ENCODE peak calls at places on chromosomes 1 and 21, in five cellular contexts. Z is HCT116; B is naive thymus-derived CD4-positive, alpha-beta T cell; U is transverse colon; J is heart right ventricle. O is an unnamed sample.

GRCh38 chr1:222240536-222241181 is 307.2 kb downstream of the HHIPL2 start:
- DNase-seq in U (no peak), J (no peak), Z (no peak), B (no peak), O (no peak)

GRCh38 chr1:111334169-111334568 is 43.5 kb downstream of the CHIA start:
- DNase-seq in U (no peak), Z (peak; percentile 21), J (no peak), B (peak; percentile 64), O (no peak)

GRCh38 chr1:153599847-153600246 is 13.1 kb downstream of the S100A16 start:
- DNase-seq in J (no peak), B (no peak), U (no peak), Z (no peak), O (no peak)

GRCh38 chr1:172165403-172165802 is 255.1 kb upstream of the C1orf105 start:
- DNase-seq in U (peak; percentile 20), J (no peak), B (no peak), Z (no peak), O (no peak)

GRCh38 chr1:214102907-214103306 is 115.1 kb downstream of the PROX1 start:
- DNase-seq in U (no peak), Z (peak; percentile 81), B (no peak), J (no peak), O (no peak)

GRCh38 chr1:19074361-19074901 is 118.0 kb upstream of the IFFO2 start:
- DNase-seq in B (peak; percentile 83), Z (no peak), J (no peak), U (no peak), O (no peak)

GRCh38 chr1:186841599-186841998 is 12.8 kb downstream of the PLA2G4A start:
- DNase-seq in U (no peak), J (no peak), Z (no peak), B (no peak), O (no peak)

GRCh38 chr1:74271503-74271902 is 36.3 kb downstream of the TNNI3K start:
- DNase-seq in Z (no peak), J (no peak), B (no peak), U (no peak), O (no peak)

GRCh38 chr1:201282931-201283829 is at the start of gene PKP1:
- DNase-seq in Z (no peak), J (no peak), B (peak; percentile 5), U (peak; percentile 51), O (peak; percentile 69)

GRCh38 chr1:36775716-36776115 is 258.6 kb downstream of the GRIK3 start:
- DNase-seq in B (no peak), J (no peak), U (no peak), Z (no peak), O (no peak)

GRCh38 chr1:181778630-181779285 is 282.8 kb downstream of the ZNF648 start:
- DNase-seq in U (no peak), B (no peak), J (no peak), Z (no peak), O (no peak)

GRCh38 chr1:206905295-206906164 is 8.3 kb downstream of the IL24 start:
- DNase-seq in U (no peak), J (no peak), B (no peak), Z (peak; percentile 31), O (no peak)

GRCh38 chr1:93442276-93442675 is 5.6 kb upstream of the FNBP1L start:
- DNase-seq in U (peak; percentile 85), B (no peak), Z (no peak), J (no peak), O (peak; percentile 83)

GRCh38 chr1:56686171-56686570 is 41.1 kb downstream of the PRKAA2 start:
- DNase-seq in B (no peak), U (no peak), Z (no peak), J (no peak), O (no peak)

GRCh38 chr1:25008192-25008485 is 78.1 kb upstream of the RUNX3 start:
- DNase-seq in U (no peak), Z (no peak), J (no peak), B (no peak), O (no peak)

GRCh38 chr21:28601708-28602107 is 391.0 kb downstream of the LTN1 start:
- DNase-seq in J (no peak), U (no peak), B (no peak), Z (no peak), O (no peak)

GRCh38 chr21:36697473-36698159 is 1.3 kb upstream of the SIM2 start:
- DNase-seq in J (no peak), U (no peak), B (no peak), Z (no peak), O (no peak)

GRCh38 chr1:64471724-64472276 is 1.9 kb downstream of the CACHD1 start:
- DNase-seq in U (no peak), B (no peak), Z (no peak), J (no peak), O (no peak)

GRCh38 chr1:192954705-192955265 is 104.4 kb downstream of the UCHL5 start:
- DNase-seq in J (no peak), U (no peak), B (no peak), Z (no peak), O (no peak)

GRCh38 chr1:39081266-39082139 is 55.4 kb downstream of the NDUFS5 start:
- DNase-seq in Z (no peak), J (no peak), U (peak; percentile 27), B (peak; percentile 30), O (no peak)

GRCh38 chr21:34073749-34074282 is 438 bp downstream of the MRPS6 start:
- DNase-seq in J (no peak), B (no peak), U (peak; percentile 52), Z (no peak), O (peak; percentile 37)

GRCh38 chr21:15552914-15553491 is 176.8 kb upstream of the USP25 start:
- DNase-seq in Z (no peak), U (no peak), B (peak; percentile 42), J (no peak), O (no peak)

DNA sequence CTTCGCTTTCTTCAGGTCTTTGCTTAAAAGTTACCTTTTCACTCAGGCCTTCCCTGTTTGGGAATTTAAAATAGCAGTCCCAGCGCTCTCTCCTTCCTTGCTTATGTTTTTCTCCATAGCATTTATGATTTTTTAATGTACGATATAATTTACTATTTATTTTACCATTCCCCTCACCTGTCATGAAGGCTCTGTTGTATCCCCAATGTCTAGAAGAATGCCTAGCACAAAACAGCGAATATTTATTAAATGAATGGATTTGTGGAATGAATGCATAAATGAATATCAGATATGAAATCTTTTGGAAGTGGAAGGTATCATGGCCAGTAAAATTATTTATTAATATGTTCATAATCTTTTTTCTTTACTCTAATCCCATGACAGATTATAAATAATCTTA is 402 bp upstream of the OSBPL9 start:
- DNase-seq in U (no peak), J (no peak), B (no peak), Z (no peak), O (no peak)
- H3K27ac ChIP-seq in U (peak overlapping the region; percentile 90), J (no peak overlapping the region), B (no peak overlapping the region), Z (no peak overlapping the region), O (no peak overlapping the region)

GRCh38 chr1:12615916-12616708 is 1.9 kb downstream of the DHRS3 start:
- DNase-seq in B (no peak), Z (no peak), U (peak; percentile 63), J (peak; percentile 60), O (peak; percentile 87)

GRCh38 chr1:12617901-12618660 is at the start of gene DHRS3:
- DNase-seq in U (peak; percentile 85), J (peak; percentile 80), Z (peak; percentile 61), B (peak; percentile 78), O (peak; percentile 84)

GRCh38 chr1:12618661-12619395 is 818 bp upstream of the DHRS3 start:
- DNase-seq in U (peak; percentile 86), Z (peak; percentile 78), B (peak; percentile 56), J (peak; percentile 83), O (peak; percentile 90)

GRCh38 chr1:12616709-12617373 is 1.2 kb downstream of the DHRS3 start:
- DNase-seq in B (no peak), J (peak; percentile 38), Z (no peak), U (peak; percentile 42), O (no peak)

GRCh38 chr1:12617511-12617900 is 504 bp downstream of the DHRS3 start:
- DNase-seq in U (peak; percentile 46), B (peak; percentile 51), J (no peak), Z (no peak), O (peak; percentile 75)
- H3K4me1 ChIP-seq in U (peaks cover 50% of the 10 kb centered on the region), B (peaks cover 36% of the 10 kb centered on the region), J (peaks cover 76% of the 10 kb centered on the region), Z (peaks cover 61% of the 10 kb centered on the region), O (peaks cover 8% of the 10 kb centered on the region)

GRCh38 chr1:54871275-54872040 is 15.5 kb downstream of the DHCR24 start:
- DNase-seq in J (no peak), U (no peak), Z (no peak), B (no peak), O (no peak)
- H3K27ac ChIP-seq in J (no peak overlapping the region), U (no peak overlapping the region), Z (no peak overlapping the region), B (no peak overlapping the region), O (no peak overlapping the region)

GRCh38 chr1:234538062-234538731 is 59.2 kb upstream of the TARBP1 start:
- DNase-seq in B (no peak), Z (no peak), J (no peak), U (peak; percentile 70), O (peak; percentile 80)
- H3K4me1 ChIP-seq in B (no peaks in the 10 kb centered on the region), Z (no peaks in the 10 kb centered on the region), J (peaks cover 97% of the 10 kb centered on the region), U (peaks cover 56% of the 10 kb centered on the region), O (peaks cover 26% of the 10 kb centered on the region)

DNA sequence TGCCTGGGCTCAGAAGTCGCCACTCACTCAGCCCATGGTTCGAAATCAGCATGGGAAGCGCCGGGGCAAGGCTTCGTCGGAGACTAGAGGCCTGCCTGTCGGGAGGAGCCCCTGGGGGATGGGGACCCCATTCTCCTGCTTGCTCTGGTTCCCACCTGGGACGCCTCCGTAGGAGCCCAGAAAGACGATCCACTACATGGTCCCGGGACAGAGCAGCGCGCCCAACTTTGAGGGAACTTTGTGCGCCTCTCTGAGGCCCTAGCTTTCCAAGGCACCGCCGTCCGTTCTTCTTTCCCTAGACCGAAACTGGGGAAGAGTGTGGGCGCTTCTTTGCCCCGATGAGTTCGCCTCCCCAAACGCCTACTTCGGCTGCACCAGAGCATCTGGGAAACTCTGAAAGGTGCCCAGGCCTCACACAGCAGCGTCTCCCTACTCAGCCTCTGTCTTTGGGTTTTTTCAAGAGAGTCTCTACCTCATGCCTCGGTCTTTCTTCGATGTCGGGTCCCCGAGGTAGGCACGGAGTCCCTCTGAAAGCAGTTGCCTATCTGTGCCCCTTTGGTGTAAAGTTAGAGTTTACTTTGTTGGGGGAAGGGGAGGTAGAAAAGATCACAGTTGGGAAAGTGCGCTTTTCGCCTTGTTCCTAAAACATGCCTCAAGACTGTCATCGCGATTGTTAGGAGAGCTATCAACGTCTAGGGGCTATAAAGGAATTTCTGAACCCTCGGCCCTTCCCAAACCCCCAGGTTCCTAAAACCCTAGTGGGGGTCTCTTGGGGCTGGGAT is 14.0 kb downstream of the NR5A2 start:
- DNase-seq in U (no peak), Z (no peak), B (no peak), J (no peak), O (peak; percentile 45)
- H3K27ac ChIP-seq in U (peak overlapping the region; percentile 79), Z (no peak overlapping the region), B (no peak overlapping the region), J (peak overlapping the region; percentile 78), O (peak overlapping the region; percentile 75)